ENCODE peak calls at places on chromosomes 1 and 21, in seven cellular contexts. R is natural killer cell treated with Interleukin-12 subunit alpha and Interleukin-12 subunit beta and Interleukin-15 and Interleukin-18, amount 100 ng/mL, for 72 hours; O is GM12878; Q is CD8-positive, alpha-beta memory T cell; S is astrocyte of the spinal cord; A is NCI-H1436; H is NCI-H1105. Y is an unnamed sample.

GRCh38 chr21:15065381-15066230 is 806 bp upstream of the NRIP1 start:
- DNase-seq in R (peak; percentile 79), O (no peak), Q (peak; percentile 59), S (peak; percentile 83), A (peak; percentile 37), H (no peak), Y (peak; percentile 85)

GRCh38 chr1:212457740-212458338 is 25.1 kb downstream of the NENF start:
- DNase-seq in R (peak; percentile 76), O (no peak), Q (peak; percentile 21), S (peak; percentile 66), A (peak; percentile 35), H (peak; percentile 28), Y (peak; percentile 25)

GRCh38 chr1:18413906-18414305 is 66.8 kb upstream of the KLHDC7A start:
- DNase-seq in R (no peak), O (no peak), Q (no peak), S (no peak), A (no peak), H (no peak), Y (no peak)

GRCh38 chr1:151243683-151244216 is 10.8 kb upstream of the PSMD4 start:
- DNase-seq in R (no peak), O (no peak), Q (no peak), S (no peak), A (no peak), H (no peak), Y (no peak)

GRCh38 chr1:62879962-62880361 is 96.0 kb downstream of the ATG4C start:
- DNase-seq in R (no peak), O (no peak), Q (no peak), S (no peak), A (no peak), H (no peak), Y (no peak)

GRCh38 chr1:147800852-147801251 is 40.5 kb upstream of the GJA5 start:
- DNase-seq in R (no peak), O (no peak), Q (no peak), S (no peak), A (no peak), H (no peak), Y (no peak)

GRCh38 chr1:11493972-11494655 is 15.2 kb downstream of the DISP3 start:
- DNase-seq in R (no peak), O (no peak), Q (no peak), S (no peak), A (no peak), H (no peak), Y (no peak)

GRCh38 chr1:95983831-95984230 is 737.8 kb upstream of the PTBP2 start:
- DNase-seq in R (no peak), O (no peak), Q (no peak), S (no peak), A (no peak), H (no peak), Y (no peak)

GRCh38 chr1:232127190-232127589 is 500.6 kb downstream of the DISC1 start:
- DNase-seq in R (no peak), O (no peak), Q (no peak), S (peak; percentile 80), A (no peak), H (no peak), Y (no peak)

GRCh38 chr1:178536844-178537371 is 24.0 kb downstream of the TEX35 start:
- DNase-seq in R (no peak), O (no peak), Q (no peak), S (peak; percentile 97), A (no peak), H (no peak), Y (no peak)

GRCh38 chr1:150763631-150764223 is 1.9 kb downstream of the CTSS start:
- DNase-seq in R (no peak), O (no peak), Q (no peak), S (no peak), A (no peak), H (no peak), Y (peak; percentile 35)

GRCh38 chr1:59765036-59765730 is 49.6 kb upstream of the HOOK1 start:
- DNase-seq in R (no peak), O (no peak), Q (no peak), S (no peak), A (peak; percentile 33), H (peak; percentile 78), Y (no peak)

GRCh38 chr1:183516725-183517124 is 44.4 kb downstream of the SMG7 start:
- DNase-seq in R (no peak), O (no peak), Q (no peak), S (no peak), A (no peak), H (no peak), Y (no peak)

GRCh38 chr1:41305576-41306365 is 55.5 kb upstream of the FOXO6 start:
- DNase-seq in R (no peak), O (no peak), Q (no peak), S (no peak), A (no peak), H (no peak), Y (no peak)

GRCh38 chr1:20603473-20604464 is 14.9 kb downstream of the CDA start:
- DNase-seq in R (no peak), O (no peak), Q (no peak), S (peak; percentile 68), A (no peak), H (no peak), Y (no peak)

GRCh38 chr21:39971961-39972360 is 104.7 kb downstream of the PCP4 start:
- DNase-seq in R (no peak), O (no peak), Q (no peak), S (no peak), A (no peak), H (no peak), Y (no peak)

GRCh38 chr21:38400195-38400695 is 98.0 kb downstream of the ERG start:
- DNase-seq in R (no peak), O (no peak), Q (no peak), S (no peak), A (no peak), H (no peak), Y (no peak)

GRCh38 chr21:31278511-31279155 is 65.4 kb downstream of the TIAM1 start:
- DNase-seq in R (no peak), O (no peak), Q (no peak), S (peak; percentile 43), A (no peak), H (no peak), Y (no peak)

GRCh38 chr21:44533891-44534627 is 5.9 kb downstream of the KRTAP10-1 start:
- DNase-seq in R (no peak), O (no peak), Q (no peak), S (no peak), A (no peak), H (no peak), Y (no peak)

GRCh38 chr1:7538033-7538432 is 233.1 kb upstream of the VAMP3 start:
- DNase-seq in R (no peak), O (no peak), Q (no peak), S (peak; percentile 62), A (no peak), H (no peak), Y (no peak)

GRCh38 chr1:156154317-156154749 is 948 bp downstream of the SEMA4A start:
- DNase-seq in R (no peak), O (peak; percentile 81), Q (no peak), S (no peak), A (no peak), H (no peak), Y (peak; percentile 90)

GRCh38 chr1:203455706-203456105 is 19.9 kb upstream of the PRELP start:
- DNase-seq in R (no peak), O (no peak), Q (no peak), S (no peak), A (no peak), H (no peak), Y (no peak)

GRCh38 chr1:56188855-56189254 is 390.5 kb downstream of the PLPP3 start:
- DNase-seq in R (no peak), O (no peak), Q (no peak), S (no peak), A (no peak), H (no peak), Y (no peak)

GRCh38 chr1:210412240-210412639 is 83.5 kb downstream of the HHAT start:
- DNase-seq in R (no peak), O (no peak), Q (no peak), S (no peak), A (no peak), H (no peak), Y (no peak)

GRCh38 chr1:18463063-18463462 is 17.7 kb upstream of the KLHDC7A start:
- DNase-seq in R (no peak), O (no peak), Q (no peak), S (no peak), A (no peak), H (no peak), Y (no peak)

GRCh38 chr1:105459759-105460158 is 1596.7 kb upstream of the PRMT6 start:
- DNase-seq in R (no peak), O (no peak), Q (no peak), S (no peak), A (no peak), H (no peak), Y (no peak)

GRCh38 chr1:62241357-62242131 is 46.9 kb downstream of the L1TD1 start:
- DNase-seq in R (no peak), O (no peak), Q (no peak), S (no peak), A (no peak), H (no peak), Y (no peak)

GRCh38 chr1:150516050-150516591 is 569 bp downstream of the FALEC start:
- DNase-seq in R (peak; percentile 44), O (no peak), Q (no peak), S (peak; percentile 31), A (peak; percentile 49), H (no peak), Y (no peak)

GRCh38 chr1:38953433-38953860 is 11.8 kb upstream of the RHBDL2 start:
- DNase-seq in R (no peak), O (no peak), Q (no peak), S (no peak), A (no peak), H (no peak), Y (no peak)

GRCh38 chr1:149848340-149848771 is 51.0 kb upstream of the BOLA1 start:
- DNase-seq in R (no peak), O (no peak), Q (no peak), S (peak; percentile 2), A (no peak), H (no peak), Y (no peak)

GRCh38 chr1:42290130-42290529 is 44.9 kb downstream of the FOXJ3 start:
- DNase-seq in R (no peak), O (no peak), Q (no peak), S (no peak), A (no peak), H (no peak), Y (no peak)

GRCh38 chr1:164953095-164953494 is 394.1 kb downstream of the PBX1 start:
- DNase-seq in R (no peak), O (no peak), Q (no peak), S (no peak), A (no peak), H (no peak), Y (no peak)

GRCh38 chr1:75198761-75199160 is 64.6 kb downstream of the LHX8 start:
- DNase-seq in R (no peak), O (no peak), Q (no peak), S (no peak), A (no peak), H (peak; percentile 1), Y (no peak)

GRCh38 chr1:170414989-170415733 is 116.8 kb upstream of the GORAB start:
- DNase-seq in R (no peak), O (no peak), Q (no peak), S (peak; percentile 32), A (no peak), H (no peak), Y (no peak)

GRCh38 chr1:33429332-33429731 is 1.6 kb downstream of the PHC2 start:
- DNase-seq in R (no peak), O (no peak), Q (no peak), S (no peak), A (no peak), H (no peak), Y (no peak)

GRCh38 chr21:29301703-29302102 is 3.0 kb downstream of the BACH1 start:
- DNase-seq in R (no peak), O (no peak), Q (no peak), S (no peak), A (no peak), H (no peak), Y (no peak)

GRCh38 chr1:33828654-33829053 is 35.2 kb upstream of the HMGB4 start:
- DNase-seq in R (no peak), O (no peak), Q (no peak), S (no peak), A (no peak), H (no peak), Y (no peak)

GRCh38 chr1:181423301-181423918 is 59.9 kb upstream of the CACNA1E start:
- DNase-seq in R (no peak), O (no peak), Q (no peak), S (peak; percentile 27), A (peak; percentile 34), H (peak; percentile 58), Y (no peak)

Y was measured in naive B cell.